ENCODE peak calls at places on chromosomes 11 and 22, in eight cellular contexts. N is testis; V is stimulated activated naive CD4-positive, alpha-beta T cell; G is ascending aorta; B is stimulated activated CD4-positive, alpha-beta T cell treated with anti-CD3 and anti-CD28 coated beads, Interleukin-2, amount 100 ng/mL, for 24 hours; Z is stimulated activated CD8-positive, alpha-beta memory T cell treated with anti-CD3 and anti-CD28 coated beads, Interleukin-2, amount 100 ng/mL, for 1 hour; L is activated T-helper 1 cell treated with anti-CD3 and anti-CD28 coated beads, Interleukin-12 subunit alpha, Interleukin-12 subunit beta, Interleukin-2, Interleukin-4 antibody, amounts not matched to agents 30 ng/mL and 10 ng/mL and 1 ng/mL, durations not matched to agents 14 hours and 24 hours and 36 hours; S is activated naive CD4-positive, alpha-beta T cell. X is an unnamed sample.
A peak's percentile ranks its signal among the peaks of the same experiment; 100 is the strongest.

GRCh38 chr22:27913162-27913741 is 5.8 kb downstream of the PITPNB start:
- DNase-seq in N (no peak), V (no peak), G (no peak), B (no peak), Z (no peak), L (no peak), S (no peak), X (no peak)

GRCh38 chr22:23380230-23380573 is 199.9 kb downstream of the IGLL1 start:
- DNase-seq in N (no peak), V (no peak), G (no peak), B (no peak), Z (no peak), L (no peak), S (no peak), X (no peak)

GRCh38 chr11:108624196-108624925 is 30.8 kb upstream of the EXPH5 start:
- DNase-seq in N (no peak), V (no peak), G (no peak), B (no peak), Z (no peak), L (no peak), S (no peak), X (no peak)

GRCh38 chr22:20803696-20804324 is 29.9 kb downstream of the SERPIND1 start:
- DNase-seq in N (peak; percentile 60), V (no peak), G (no peak), B (peak; percentile 29), Z (no peak), L (no peak), S (no peak), X (no peak)

GRCh38 chr11:112637046-112637445 is 324.2 kb upstream of the NCAM1 start:
- DNase-seq in N (no peak), V (no peak), G (no peak), B (no peak), Z (no peak), L (no peak), S (no peak), X (no peak)

GRCh38 chr11:69010964-69011623 is 2.0 kb downstream of the MRGPRF start:
- DNase-seq in N (peak; percentile 86), V (no peak), G (no peak), B (peak; percentile 36), Z (no peak), L (peak; percentile 6), S (no peak), X (no peak)

GRCh38 chr22:34454598-34454997 is 534.3 kb upstream of the LARGE1 start:
- DNase-seq in N (no peak), V (no peak), G (no peak), B (no peak), Z (no peak), L (no peak), S (no peak), X (no peak)

GRCh38 chr11:87180743-87181142 is 143.0 kb downstream of the TMEM135 start:
- DNase-seq in N (no peak), V (no peak), G (no peak), B (no peak), Z (no peak), L (no peak), S (no peak), X (no peak)

GRCh38 chr11:68036717-68037239 is 2.0 kb upstream of the TCIRG1 start:
- DNase-seq in N (no peak), V (no peak), G (no peak), B (no peak), Z (no peak), L (no peak), S (no peak), X (no peak)

GRCh38 chr11:35007277-35007676 is 90.9 kb downstream of the PDHX start:
- DNase-seq in N (no peak), V (no peak), G (no peak), B (no peak), Z (no peak), L (no peak), S (no peak), X (no peak)

GRCh38 chr11:7924526-7924925 is 6.5 kb downstream of the OR10A6 start:
- DNase-seq in N (no peak), V (no peak), G (no peak), B (no peak), Z (no peak), L (no peak), S (no peak), X (no peak)

GRCh38 chr11:134071766-134072403 is 3.0 kb downstream of the JAM3 start:
- DNase-seq in N (no peak), V (no peak), G (no peak), B (no peak), Z (no peak), L (no peak), S (no peak), X (no peak)

GRCh38 chr11:101880208-101880607 is 34.6 kb upstream of the CEP126 start:
- DNase-seq in N (no peak), V (no peak), G (no peak), B (no peak), Z (no peak), L (no peak), S (no peak), X (no peak)

GRCh38 chr11:60349990-60350389 is 22.9 kb downstream of the MS4A6E start:
- DNase-seq in N (no peak), V (no peak), G (no peak), B (no peak), Z (no peak), L (no peak), S (no peak), X (no peak)

GRCh38 chr11:77779935-77780334 is 40.6 kb downstream of the RSF1 start:
- DNase-seq in N (no peak), V (no peak), G (no peak), B (no peak), Z (no peak), L (no peak), S (no peak), X (no peak)

GRCh38 chr11:45919806-45920530 is 2.3 kb upstream of the PEX16 start:
- DNase-seq in N (no peak), V (no peak), G (no peak), B (no peak), Z (no peak), L (no peak), S (no peak), X (no peak)

GRCh38 chr11:133064152-133064877 is 468.0 kb downstream of the OPCML start:
- DNase-seq in N (peak; percentile 85), V (no peak), G (no peak), B (no peak), Z (no peak), L (no peak), S (no peak), X (no peak)

GRCh38 chr11:2781413-2782274 is 81.8 kb upstream of the KCNQ1OT1 start:
- DNase-seq in N (peak; percentile 11), V (no peak), G (peak; percentile 4), B (peak; percentile 5), Z (no peak), L (no peak), S (no peak), X (no peak)

GRCh38 chr22:19122752-19123492 is 710 bp upstream of the DGCR2 start:
- DNase-seq in N (peak; percentile 43), V (no peak), G (no peak), B (no peak), Z (no peak), L (no peak), S (no peak), X (no peak)

GRCh38 chr11:60658409-60658808 is 41.0 kb upstream of the MS4A8 start:
- DNase-seq in N (no peak), V (no peak), G (no peak), B (no peak), Z (no peak), L (no peak), S (no peak), X (no peak)

GRCh38 chr11:79440451-79441158 is at the start of gene TENM4:
- DNase-seq in N (peak; percentile 80), V (no peak), G (peak; percentile 36), B (no peak), Z (no peak), L (no peak), S (no peak), X (no peak)

GRCh38 chr22:20523118-20523983 is 15.9 kb downstream of the MED15 start:
- DNase-seq in N (no peak), V (no peak), G (no peak), B (no peak), Z (no peak), L (no peak), S (no peak), X (peak; percentile 16)

GRCh38 chr22:33210129-33210784 is 152.1 kb upstream of the SYN3 start:
- DNase-seq in N (peak; percentile 25), V (no peak), G (no peak), B (no peak), Z (no peak), L (peak; percentile 6), S (no peak), X (no peak)

GRCh38 chr11:65115361-65116082 is 2.0 kb downstream of the ZNHIT2 start:
- DNase-seq in N (no peak), V (no peak), G (no peak), B (peak; percentile 28), Z (no peak), L (no peak), S (no peak), X (no peak)

GRCh38 chr11:122852071-122852831 is 14.0 kb downstream of the CRTAM start:
- DNase-seq in N (no peak), V (no peak), G (no peak), B (peak; percentile 37), Z (no peak), L (no peak), S (no peak), X (no peak)

X was measured in T-helper 22 cell.